ENCODE peak calls at places on chromosomes 16 and 17, in ten cellular contexts. D is HEK293T; S is H7; H is cardiac fibroblast; U is stimulated activated CD8-positive, alpha-beta memory T cell treated with anti-CD3 and anti-CD28 coated beads, Interleukin-4, amount 100 ng/mL, for 24 hours; G is SW 1271; N is T follicular helper cell; L is H9; Y is upper lobe of right lung; R is mammary epithelial cell. C is an unnamed sample.

GRCh38 chr17:47978324-47978723 is 7.4 kb downstream of the CDK5RAP3 start:
- DNase-seq in D (peak; percentile 83), S (peak; percentile 97), H (peak; percentile 75), U (peak; percentile 25), G (no peak), N (peak; percentile 22), L (peak; percentile 87), Y (no peak), R (peak; percentile 26), C (peak; percentile 64)

GRCh38 chr17:83079340-83079747 is at the start of gene METRNL:
- DNase-seq in D (peak; percentile 95), S (peak; percentile 99), H (peak; percentile 81), U (peak; percentile 54), G (no peak), N (peak; percentile 17), L (peak; percentile 82), Y (peak; percentile 92), R (peak; percentile 37), C (peak; percentile 89)

GRCh38 chr16:15899538-15900100 is 11.2 kb upstream of the CEP20 start:
- DNase-seq in D (no peak), S (no peak), H (peak; percentile 44), U (no peak), G (peak; percentile 54), N (no peak), L (peak; percentile 58), Y (peak; percentile 67), R (peak; percentile 98), C (peak; percentile 96)

GRCh38 chr17:80872999-80873951 is 118.4 kb upstream of the CHMP6 start:
- DNase-seq in D (no peak), S (peak; percentile 93), H (no peak), U (no peak), G (no peak), N (no peak), L (peak; percentile 90), Y (peak; percentile 66), R (peak; percentile 47), C (no peak)

GRCh38 chr17:81967533-81968395 is 6.8 kb upstream of the NOTUM start:
- DNase-seq in D (no peak), S (peak; percentile 95), H (peak; percentile 83), U (peak; percentile 81), G (no peak), N (peak; percentile 84), L (peak; percentile 95), Y (peak; percentile 93), R (no peak), C (peak; percentile 22)

GRCh38 chr17:64147110-64148016 is 17.4 kb upstream of the ERN1 start:
- DNase-seq in D (no peak), S (peak; percentile 46), H (peak; percentile 35), U (no peak), G (no peak), N (no peak), L (no peak), Y (no peak), R (peak; percentile 35), C (peak; percentile 35)

GRCh38 chr17:18027280-18027679 is 11.7 kb downstream of the ATPAF2 start:
- DNase-seq in D (no peak), S (no peak), H (peak; percentile 13), U (no peak), G (no peak), N (no peak), L (no peak), Y (no peak), R (no peak), C (no peak)

GRCh38 chr17:48625502-48626201 is 506 bp downstream of the HOXB9 start:
- DNase-seq in D (no peak), S (peak; percentile 92), H (no peak), U (no peak), G (no peak), N (no peak), L (peak; percentile 75), Y (no peak), R (peak; percentile 56), C (peak; percentile 69)

GRCh38 chr16:2969545-2970521 is 685 bp downstream of the PAQR4 start:
- DNase-seq in D (peak; percentile 62), S (peak; percentile 97), H (peak; percentile 31), U (peak; percentile 67), G (no peak), N (peak; percentile 54), L (peak; percentile 83), Y (peak; percentile 89), R (peak; percentile 73), C (peak; percentile 61)